ENCODE peak calls at places on chromosome 19, in six cellular contexts. S, X, D, U, E and P are unnamed samples.

GRCh38 chr19:14871619-14872230 is 14.2 kb downstream of the OR7A17 start:
- DNase-seq in E (no peak), X (no peak), U (no peak), S (no peak), D (peak; percentile 20), P (no peak)

GRCh38 chr19:34365463-34366401 is 736 bp downstream of the GPI start:
- DNase-seq in S (peak; percentile 39), E (peak; percentile 23), D (peak; percentile 47), X (no peak), U (no peak), P (peak; percentile 69)

GRCh38 chr19:2532252-2533071 is 56.5 kb downstream of the GADD45B start:
- DNase-seq in U (no peak), D (peak; percentile 95), E (no peak), S (peak; percentile 71), X (no peak), P (no peak)

GRCh38 chr19:51807111-51807701 is 12.2 kb downstream of the FPR3 start:
- DNase-seq in S (no peak), E (no peak), U (no peak), D (no peak), X (no peak), P (no peak)

GRCh38 chr19:5627395-5627904 is 4.6 kb downstream of the SAFB start:
- DNase-seq in X (no peak), E (peak; percentile 36), S (no peak), D (no peak), U (no peak), P (no peak)

GRCh38 chr19:6811906-6812305 is 39.4 kb downstream of the VAV1 start:
- DNase-seq in S (peak; percentile 15), E (no peak), D (peak; percentile 75), U (no peak), X (no peak), P (no peak)

GRCh38 chr19:27654266-27654990 is 1558.5 kb downstream of the UQCRFS1 start:
- DNase-seq in U (no peak), E (no peak), S (no peak), X (no peak), D (no peak), P (no peak)

GRCh38 chr19:19460258-19460731 is 54.8 kb downstream of the GATAD2A start:
- DNase-seq in E (no peak), U (no peak), X (no peak), S (no peak), D (no peak), P (no peak)

GRCh38 chr19:4345656-4346383 is 2.5 kb downstream of the MPND start:
- DNase-seq in U (no peak), S (no peak), E (no peak), D (no peak), X (no peak), P (no peak)

GRCh38 chr19:32868206-32868950 is 1.2 kb downstream of the SLC7A9 start:
- DNase-seq in D (no peak), S (no peak), E (no peak), X (no peak), U (no peak), P (no peak)

GRCh38 chr19:5676105-5676671 is 4.1 kb downstream of the MICOS13 start:
- DNase-seq in S (no peak), X (no peak), E (no peak), D (no peak), U (no peak), P (no peak)

GRCh38 chr19:558770-559439 is 13.5 kb upstream of the BSG start:
- DNase-seq in U (no peak), X (no peak), E (peak; percentile 62), D (no peak), S (peak; percentile 27), P (no peak)

GRCh38 chr19:29815231-29815630 is 3.4 kb downstream of the CCNE1 start:
- DNase-seq in E (no peak), X (no peak), U (no peak), S (no peak), D (no peak), P (no peak)

GRCh38 chr19:39372047-39372802 is 18.7 kb downstream of the PAF1 start:
- DNase-seq in D (peak; percentile 47), E (peak; percentile 87), S (peak; percentile 97), U (no peak), X (no peak), P (no peak)

GRCh38 chr19:34667349-34668076 is 9.4 kb downstream of the SCGB2B2 start:
- DNase-seq in E (no peak), D (peak; percentile 14), X (no peak), U (no peak), S (peak; percentile 27), P (no peak)

GRCh38 chr19:23071087-23071511 is 45.7 kb upstream of the ZNF730 start:
- DNase-seq in D (no peak), S (peak; percentile 36), X (no peak), U (peak; percentile 2), E (no peak), P (no peak)

GRCh38 chr19:56612737-56613136 is 17.6 kb downstream of the ZNF71 start:
- DNase-seq in S (no peak), E (no peak), U (no peak), X (no peak), D (no peak), P (no peak)

GRCh38 chr19:1112254-1113208 is 8.7 kb downstream of the GPX4 start:
- DNase-seq in E (peak; percentile 57), D (no peak), S (no peak), U (no peak), X (no peak), P (no peak)

GRCh38 chr19:10566658-10567410 is 1.0 kb upstream of the KRI1 start:
- DNase-seq in D (no peak), X (no peak), E (no peak), U (no peak), S (no peak), P (no peak)

GRCh38 chr19:49542446-49542845 is 14.6 kb downstream of the RCN3 start:
- DNase-seq in S (no peak), U (no peak), D (no peak), E (no peak), X (no peak), P (no peak)

GRCh38 chr19:40392894-40393517 is 3.0 kb upstream of the HIPK4 start:
- DNase-seq in X (no peak), D (peak; percentile 25), E (no peak), U (no peak), S (no peak), P (peak; percentile 45)

GRCh38 chr19:52748336-52748950 is 13.6 kb upstream of the ZNF611 start:
- DNase-seq in D (peak; percentile 47), U (peak; percentile 10), X (no peak), S (peak; percentile 29), E (peak; percentile 38), P (no peak)

GRCh38 chr19:17605761-17606745 is 50.6 kb downstream of the COLGALT1 start:
- DNase-seq in D (peak; percentile 65), X (peak; percentile 55), S (peak; percentile 29), E (peak; percentile 36), U (no peak), P (peak; percentile 98)

GRCh38 chr19:13597625-13598024 is 91.3 kb upstream of the CACNA1A start:
- DNase-seq in E (peak; percentile 33), U (peak; percentile 30), S (peak; percentile 51), X (no peak), D (peak; percentile 75), P (peak; percentile 42)

GRCh38 chr19:10961763-10962536 is 1.1 kb downstream of the SMARCA4 start:
- DNase-seq in E (no peak), U (no peak), X (no peak), S (no peak), D (peak; percentile 14), P (no peak)

GRCh38 chr19:36236304-36236945 is 21.5 kb downstream of the ZNF146 start:
- DNase-seq in E (no peak), D (peak; percentile 6), X (no peak), U (no peak), S (no peak), P (no peak)

GRCh38 chr19:4083677-4084546 is 17.2 kb upstream of the ZBTB7A start:
- DNase-seq in E (no peak), X (no peak), U (no peak), D (no peak), S (no peak), P (no peak)

GRCh38 chr19:37920591-37921450 is 13.8 kb downstream of the SIPA1L3 start:
- DNase-seq in E (no peak), D (no peak), X (no peak), U (no peak), S (no peak), P (no peak)

GRCh38 chr19:2494084-2494446 is 18.1 kb downstream of the GADD45B start:
- DNase-seq in D (peak; percentile 16), E (no peak), S (peak; percentile 61), U (no peak), X (no peak), P (no peak)

GRCh38 chr19:9431475-9431874 is 3.9 kb downstream of the ZNF266 start:
- DNase-seq in E (no peak), U (no peak), D (peak; percentile 8), X (no peak), S (no peak), P (peak; percentile 38)

GRCh38 chr19:50796128-50796633 is 6.0 kb downstream of the ACP4 start:
- DNase-seq in U (no peak), D (no peak), S (no peak), X (no peak), E (no peak), P (no peak)

GRCh38 chr19:2438178-2438577 is 10.8 kb upstream of the TIMM13 start:
- DNase-seq in E (no peak), X (no peak), D (no peak), S (no peak), U (no peak), P (no peak)

GRCh38 chr19:29311391-29311790 is 98.4 kb upstream of the UQCRFS1 start:
- DNase-seq in E (no peak), D (no peak), S (no peak), U (no peak), X (no peak), P (no peak)

GRCh38 chr19:6723738-6724137 is 3.3 kb upstream of the C3 start:
- DNase-seq in U (no peak), E (no peak), D (peak; percentile 15), S (peak; percentile 42), X (no peak), P (no peak)

GRCh38 chr19:54160182-54160811 is 776 bp upstream of the LENG1 start:
- DNase-seq in X (no peak), S (no peak), D (no peak), E (no peak), U (no peak), P (no peak)

GRCh38 chr19:33798701-33799111 is 2.0 kb downstream of the KCTD15 start:
- DNase-seq in X (no peak), U (no peak), S (no peak), E (no peak), D (no peak), P (no peak)